ENCODE peak calls at places on chromosomes 4 and X, in ten cellular contexts. S is fibroblast of villous mesenchyme; O is AG09309; L is SW 1271; X is activated CD8-positive, alpha-beta memory T cell treated with anti-CD3 and anti-CD28 coated beads for 24 hours; E is ecto neural progenitor cell; U is GM03348; D is A549; G is effector memory CD8-positive, alpha-beta T cell; Q is BE2C. I is an unnamed sample.

GRCh38 chrX:11352296-11352741 is 59.1 kb downstream of the AMELX start:
- DNase-seq in S (peak; percentile 11), O (no peak), L (no peak), X (no peak), E (no peak), U (no peak), D (no peak), G (no peak), Q (no peak), I (no peak)

GRCh38 chr4:47837582-47838294 is at the start of gene CORIN:
- DNase-seq in S (no peak), O (no peak), L (no peak), X (peak; percentile 60), E (no peak), U (peak; percentile 17), D (no peak), G (no peak), Q (no peak), I (peak; percentile 9)

GRCh38 chr4:142909908-142910307 is 63.8 kb upstream of the INPP4B start:
- DNase-seq in S (no peak), O (no peak), L (no peak), X (no peak), E (no peak), U (no peak), D (no peak), G (no peak), Q (no peak), I (no peak)

GRCh38 chr4:19803406-19803805 is 448.3 kb upstream of the SLIT2 start:
- DNase-seq in S (no peak), O (no peak), L (no peak), X (no peak), E (no peak), U (no peak), D (no peak), G (no peak), Q (no peak), I (no peak)

GRCh38 chrX:44071847-44072545 is 98.8 kb upstream of the NDP start:
- DNase-seq in S (peak; percentile 55), O (no peak), L (no peak), X (no peak), E (no peak), U (peak; percentile 33), D (peak; percentile 66), G (no peak), Q (no peak), I (no peak)

GRCh38 chrX:120419465-120419864 is 49.6 kb downstream of the LAMP2 start:
- DNase-seq in S (no peak), O (no peak), L (no peak), X (no peak), E (no peak), U (no peak), D (no peak), G (no peak), Q (no peak), I (peak; percentile 2)

GRCh38 chr4:168743576-168743975 is 246.7 kb downstream of the PALLD start:
- DNase-seq in S (peak; percentile 93), O (no peak), L (no peak), X (no peak), E (no peak), U (no peak), D (peak; percentile 39), G (no peak), Q (no peak), I (no peak)

GRCh38 chr4:64158648-64159326 is 250.5 kb downstream of the TECRL start:
- DNase-seq in S (peak; percentile 39), O (peak; percentile 1), L (no peak), X (no peak), E (peak; percentile 55), U (peak; percentile 67), D (peak; percentile 67), G (no peak), Q (peak; percentile 74), I (peak; percentile 5)

GRCh38 chrX:21479695-21480280 is 105.6 kb downstream of the CNKSR2 start:
- DNase-seq in S (peak; percentile 63), O (peak; percentile 18), L (no peak), X (peak; percentile 57), E (no peak), U (peak; percentile 48), D (peak; percentile 67), G (no peak), Q (peak; percentile 43), I (peak; percentile 19)

GRCh38 chr4:182231080-182231479 is 12.1 kb upstream of the TENM3 start:
- DNase-seq in S (no peak), O (no peak), L (no peak), X (no peak), E (no peak), U (no peak), D (no peak), G (no peak), Q (no peak), I (no peak)

GRCh38 chr4:25580633-25581467 is 74.8 kb upstream of the SLC34A2 start:
- DNase-seq in S (no peak), O (no peak), L (no peak), X (no peak), E (peak; percentile 54), U (no peak), D (no peak), G (no peak), Q (no peak), I (no peak)